ENCODE peak calls at places on chromosomes 12 and 14, in five cellular contexts. One of them, this sample, is unnamed.

GRCh38 chr12:76422154-76422877 is 74.1 kb upstream of the BBS10 start:
- DNase-seq in NCI-H1105: no peak
- DNase-seq in activated T-cell treated with anti-CD3 and anti-CD28 coated beads for 4 hours: no peak
- DNase-seq in stimulated activated CD4-positive, alpha-beta T cell treated with anti-CD3 and anti-CD28 coated beads, TNF-alpha, amount 100 ng/mL, for 48 hours: no peak
- DNase-seq in fibroblast of the aortic adventitia: no peak
- DNase-seq in this sample: no peak

GRCh38 chr12:14810953-14811483 is 3.0 kb downstream of the SMCO3 start:
- DNase-seq in NCI-H1105: no peak
- DNase-seq in activated T-cell treated with anti-CD3 and anti-CD28 coated beads for 4 hours: no peak
- DNase-seq in stimulated activated CD4-positive, alpha-beta T cell treated with anti-CD3 and anti-CD28 coated beads, TNF-alpha, amount 100 ng/mL, for 48 hours: no peak
- DNase-seq in fibroblast of the aortic adventitia: peak
- DNase-seq in this sample: no peak

GRCh38 chr12:112151766-112152541 is 26.6 kb downstream of the TRAFD1 start:
- DNase-seq in NCI-H1105: no peak
- DNase-seq in activated T-cell treated with anti-CD3 and anti-CD28 coated beads for 4 hours: no peak
- DNase-seq in stimulated activated CD4-positive, alpha-beta T cell treated with anti-CD3 and anti-CD28 coated beads, TNF-alpha, amount 100 ng/mL, for 48 hours: no peak
- DNase-seq in fibroblast of the aortic adventitia: no peak
- DNase-seq in this sample: no peak

GRCh38 chr12:66648336-66648735 is 30.5 kb downstream of the GRIP1 start:
- DNase-seq in NCI-H1105: no peak
- DNase-seq in activated T-cell treated with anti-CD3 and anti-CD28 coated beads for 4 hours: no peak
- DNase-seq in stimulated activated CD4-positive, alpha-beta T cell treated with anti-CD3 and anti-CD28 coated beads, TNF-alpha, amount 100 ng/mL, for 48 hours: no peak
- DNase-seq in fibroblast of the aortic adventitia: no peak
- DNase-seq in this sample: no peak

GRCh38 chr14:79411403-79412174 is 799.7 kb downstream of the DIO2 start:
- DNase-seq in NCI-H1105: no peak
- DNase-seq in activated T-cell treated with anti-CD3 and anti-CD28 coated beads for 4 hours: no peak
- DNase-seq in stimulated activated CD4-positive, alpha-beta T cell treated with anti-CD3 and anti-CD28 coated beads, TNF-alpha, amount 100 ng/mL, for 48 hours: no peak
- DNase-seq in fibroblast of the aortic adventitia: no peak
- DNase-seq in this sample: no peak

GRCh38 chr14:79412822-79413221 is 798.5 kb downstream of the DIO2 start:
- DNase-seq in NCI-H1105: no peak
- DNase-seq in activated T-cell treated with anti-CD3 and anti-CD28 coated beads for 4 hours: no peak
- DNase-seq in stimulated activated CD4-positive, alpha-beta T cell treated with anti-CD3 and anti-CD28 coated beads, TNF-alpha, amount 100 ng/mL, for 48 hours: no peak
- DNase-seq in fibroblast of the aortic adventitia: no peak
- DNase-seq in this sample: no peak

GRCh38 chr12:79415754-79416435 is 274.9 kb downstream of the PAWR start:
- DNase-seq in NCI-H1105: no peak
- DNase-seq in activated T-cell treated with anti-CD3 and anti-CD28 coated beads for 4 hours: no peak
- DNase-seq in stimulated activated CD4-positive, alpha-beta T cell treated with anti-CD3 and anti-CD28 coated beads, TNF-alpha, amount 100 ng/mL, for 48 hours: no peak
- DNase-seq in fibroblast of the aortic adventitia: peak
- DNase-seq in this sample: no peak

GRCh38 chr14:67491741-67492504 is 3.4 kb upstream of the TMEM229B start:
- DNase-seq in NCI-H1105: peak
- DNase-seq in activated T-cell treated with anti-CD3 and anti-CD28 coated beads for 4 hours: no peak
- DNase-seq in stimulated activated CD4-positive, alpha-beta T cell treated with anti-CD3 and anti-CD28 coated beads, TNF-alpha, amount 100 ng/mL, for 48 hours: no peak
- DNase-seq in fibroblast of the aortic adventitia: no peak
- DNase-seq in this sample: no peak

GRCh38 chr14:100610511-100611217 is 23.4 kb upstream of the BEGAIN start:
- DNase-seq in NCI-H1105: no peak
- DNase-seq in activated T-cell treated with anti-CD3 and anti-CD28 coated beads for 4 hours: no peak
- DNase-seq in stimulated activated CD4-positive, alpha-beta T cell treated with anti-CD3 and anti-CD28 coated beads, TNF-alpha, amount 100 ng/mL, for 48 hours: no peak
- DNase-seq in fibroblast of the aortic adventitia: no peak
- DNase-seq in this sample: no peak

GRCh38 chr12:27123642-27124041 is 41.3 kb upstream of the C12orf71 start:
- DNase-seq in NCI-H1105: peak
- DNase-seq in activated T-cell treated with anti-CD3 and anti-CD28 coated beads for 4 hours: no peak
- DNase-seq in stimulated activated CD4-positive, alpha-beta T cell treated with anti-CD3 and anti-CD28 coated beads, TNF-alpha, amount 100 ng/mL, for 48 hours: no peak
- DNase-seq in fibroblast of the aortic adventitia: peak
- DNase-seq in this sample: peak

GRCh38 chr12:17609152-17609551 is 480.8 kb downstream of the RERGL start:
- DNase-seq in NCI-H1105: peak
- DNase-seq in activated T-cell treated with anti-CD3 and anti-CD28 coated beads for 4 hours: no peak
- DNase-seq in stimulated activated CD4-positive, alpha-beta T cell treated with anti-CD3 and anti-CD28 coated beads, TNF-alpha, amount 100 ng/mL, for 48 hours: no peak
- DNase-seq in fibroblast of the aortic adventitia: no peak
- DNase-seq in this sample: no peak

GRCh38 chr14:68759912-68760311 is 33.0 kb downstream of the ZFP36L1 start:
- DNase-seq in NCI-H1105: no peak
- DNase-seq in activated T-cell treated with anti-CD3 and anti-CD28 coated beads for 4 hours: no peak
- DNase-seq in stimulated activated CD4-positive, alpha-beta T cell treated with anti-CD3 and anti-CD28 coated beads, TNF-alpha, amount 100 ng/mL, for 48 hours: no peak
- DNase-seq in fibroblast of the aortic adventitia: no peak
- DNase-seq in this sample: no peak

GRCh38 chr12:56468216-56469006 is at the start of gene SPRYD4:
- DNase-seq in NCI-H1105: peak
- DNase-seq in activated T-cell treated with anti-CD3 and anti-CD28 coated beads for 4 hours: peak
- DNase-seq in stimulated activated CD4-positive, alpha-beta T cell treated with anti-CD3 and anti-CD28 coated beads, TNF-alpha, amount 100 ng/mL, for 48 hours: peak
- DNase-seq in fibroblast of the aortic adventitia: peak
- DNase-seq in this sample: peak

This sample was measured in NCI-H526.